ENCODE peak calls at places on chromosomes 3 and 15, in seven cellular contexts. C is activated CD4-positive, alpha-beta T cell treated with anti-CD3 and anti-CD28 coated beads for 48 hours; Z is neuronal stem cell; O is retina; L is Calu3; N is fibroblast of villous mesenchyme; V is dermis microvascular lymphatic vessel endothelial cell. Y is an unnamed sample.
A peak's percentile ranks its signal among the peaks of the same experiment; 100 is the strongest.

GRCh38 chr15:78301813-78302212 is 2.4 kb upstream of the SKIC8 start:
- DNase-seq in C (no peak), Z (no peak), O (no peak), L (peak; percentile 30), N (peak; percentile 68), V (no peak), Y (no peak)

GRCh38 chr15:95603802-95604201 is 726.7 kb upstream of the NR2F2 start:
- DNase-seq in C (no peak), Z (no peak), O (no peak), L (no peak), N (peak; percentile 54), V (peak; percentile 96), Y (no peak)

GRCh38 chr3:127407026-127407939 is 119.4 kb upstream of the PRR20G start:
- DNase-seq in C (no peak), Z (no peak), O (no peak), L (no peak), N (no peak), V (no peak), Y (no peak)

GRCh38 chr15:47718474-47719440 is 1.5 kb downstream of the SEMA6D start:
- DNase-seq in C (no peak), Z (no peak), O (peak; percentile 51), L (no peak), N (peak; percentile 48), V (peak; percentile 38), Y (no peak)

GRCh38 chr15:36558921-36559320 is 20.5 kb upstream of the CDIN1 start:
- DNase-seq in C (no peak), Z (no peak), O (no peak), L (no peak), N (no peak), V (no peak), Y (no peak)

GRCh38 chr3:191922570-191922969 is 461.6 kb downstream of the PYDC2 start:
- DNase-seq in C (no peak), Z (no peak), O (no peak), L (no peak), N (no peak), V (no peak), Y (no peak)

GRCh38 chr3:30646961-30647752 is 40.8 kb downstream of the TGFBR2 start:
- DNase-seq in C (no peak), Z (no peak), O (no peak), L (no peak), N (no peak), V (no peak), Y (no peak)

GRCh38 chr3:50298836-50299637 is at the start of the genes HYAL3 and NAA80:
- DNase-seq in C (peak; percentile 100), Z (peak; percentile 99), O (peak; percentile 97), L (peak; percentile 99), N (peak; percentile 100), V (peak; percentile 100), Y (peak; percentile 100)

GRCh38 chr15:39110746-39111145 is 470.1 kb upstream of the THBS1 start:
- DNase-seq in C (no peak), Z (no peak), O (no peak), L (no peak), N (no peak), V (no peak), Y (no peak)

GRCh38 chr3:120174811-120175210 is 80.6 kb upstream of the GSK3B start:
- DNase-seq in C (no peak), Z (no peak), O (no peak), L (no peak), N (no peak), V (no peak), Y (no peak)

GRCh38 chr15:40323239-40323952 is at the start of gene INAFM2:
- DNase-seq in C (peak; percentile 91), Z (peak; percentile 96), O (peak; percentile 97), L (peak; percentile 87), N (peak; percentile 97), V (peak; percentile 97), Y (peak; percentile 90)

GRCh38 chr15:52783191-52783829 is 6.8 kb downstream of the ONECUT1 start:
- DNase-seq in C (no peak), Z (peak; percentile 85), O (peak; percentile 84), L (no peak), N (no peak), V (peak; percentile 33), Y (no peak)

GRCh38 chr3:191094057-191094456 is 105.0 kb upstream of the OSTN start:
- DNase-seq in C (no peak), Z (no peak), O (no peak), L (no peak), N (peak; percentile 54), V (no peak), Y (no peak)

GRCh38 chr15:67110958-67111864 is 45.8 kb downstream of the SMAD3 start:
- DNase-seq in C (no peak), Z (no peak), O (no peak), L (no peak), N (no peak), V (no peak), Y (no peak)

GRCh38 chr15:29849218-29849617 is 26.9 kb upstream of the TJP1 start:
- DNase-seq in C (no peak), Z (no peak), O (no peak), L (no peak), N (no peak), V (no peak), Y (no peak)

GRCh38 chr15:61227269-61228024 is 1.7 kb downstream of the RORA start:
- DNase-seq in C (no peak), Z (peak; percentile 9), O (peak; percentile 78), L (no peak), N (peak; percentile 30), V (peak; percentile 31), Y (no peak)

GRCh38 chr15:45635191-45635638 is 386 bp downstream of the SQOR start:
- DNase-seq in C (peak; percentile 73), Z (peak; percentile 20), O (peak; percentile 82), L (peak; percentile 85), N (no peak), V (peak; percentile 72), Y (peak; percentile 82)

GRCh38 chr3:154225536-154225935 is 98.8 kb downstream of the DHX36 start:
- DNase-seq in C (no peak), Z (no peak), O (no peak), L (no peak), N (no peak), V (no peak), Y (no peak)

GRCh38 chr3:53913401-53913800 is 21.7 kb upstream of the SELENOK start:
- DNase-seq in C (no peak), Z (no peak), O (no peak), L (no peak), N (no peak), V (no peak), Y (no peak)

GRCh38 chr15:67937153-67937761 is 97.4 kb upstream of the RNU6-1 start:
- DNase-seq in C (no peak), Z (no peak), O (no peak), L (no peak), N (no peak), V (no peak), Y (no peak)

GRCh38 chr15:46280753-46281521 is 646.1 kb downstream of the SQOR start:
- DNase-seq in C (no peak), Z (no peak), O (peak; percentile 36), L (peak; percentile 33), N (no peak), V (peak; percentile 46), Y (no peak)

GRCh38 chr3:99658274-99658673 is 19.9 kb downstream of the COL8A1 start:
- DNase-seq in C (no peak), Z (no peak), O (no peak), L (no peak), N (no peak), V (no peak), Y (no peak)

GRCh38 chr15:38930851-38931572 is 366.4 kb upstream of the RASGRP1 start:
- DNase-seq in C (no peak), Z (no peak), O (no peak), L (no peak), N (peak; percentile 32), V (no peak), Y (no peak)

GRCh38 chr15:49044761-49045571 is 1.3 kb downstream of the SECISBP2L start:
- DNase-seq in C (no peak), Z (no peak), O (no peak), L (no peak), N (peak; percentile 20), V (no peak), Y (no peak)

GRCh38 chr3:197368821-197369220 is 70.4 kb upstream of the DLG1 start:
- DNase-seq in C (no peak), Z (no peak), O (no peak), L (no peak), N (no peak), V (no peak), Y (no peak)

GRCh38 chr15:83929619-83930018 is 275.7 kb downstream of the ADAMTSL3 start:
- DNase-seq in C (no peak), Z (no peak), O (no peak), L (no peak), N (no peak), V (no peak), Y (no peak)

Y was measured in activated T-cell treated with anti-CD3 and anti-CD28 coated beads, Interleukin-2, amount 50 U/mL, for 72 hours.